ENCODE peak calls at places on chromosomes 6 and 20, in seven cellular contexts. V, T, R, J, G, X and E are unnamed samples.

GRCh38 chr6:122803056-122803695 is 14.1 kb downstream of the SMPDL3A start:
- DNase-seq in V (no peak), T (no peak), R (no peak), J (peak; percentile 80), G (no peak), X (no peak), E (peak; percentile 64)

GRCh38 chr6:164832410-164832809 is 477.0 kb downstream of the C6orf118 start:
- DNase-seq in V (no peak), T (no peak), R (no peak), J (no peak), G (no peak), X (no peak), E (no peak)

GRCh38 chr6:56538851-56539250 is 103.8 kb downstream of the DST start:
- DNase-seq in V (no peak), T (no peak), R (no peak), J (no peak), G (no peak), X (no peak), E (no peak)

GRCh38 chr6:39211183-39211582 is 18.1 kb downstream of the KCNK5 start:
- DNase-seq in V (no peak), T (no peak), R (no peak), J (no peak), G (no peak), X (no peak), E (no peak)

GRCh38 chr20:46204594-46205205 is 86.6 kb downstream of the CD40 start:
- DNase-seq in V (no peak), T (no peak), R (no peak), J (no peak), G (no peak), X (no peak), E (no peak)

GRCh38 chr6:13297391-13297790 is 30.9 kb downstream of the TBC1D7 start:
- DNase-seq in V (no peak), T (no peak), R (no peak), J (no peak), G (no peak), X (no peak), E (no peak)

GRCh38 chr6:134373282-134373922 is 55.5 kb upstream of the SGK1 start:
- DNase-seq in V (no peak), T (no peak), R (no peak), J (peak; percentile 93), G (no peak), X (peak; percentile 53), E (peak; percentile 94)

GRCh38 chr20:33667245-33668086 is 723 bp downstream of the ACTL10 start:
- DNase-seq in V (peak; percentile 75), T (no peak), R (no peak), J (peak; percentile 54), G (peak; percentile 89), X (peak; percentile 91), E (no peak)

GRCh38 chr6:42241915-42242314 is 24.3 kb upstream of the MRPS10 start:
- DNase-seq in V (peak; percentile 49), T (peak; percentile 39), R (no peak), J (no peak), G (peak; percentile 69), X (no peak), E (no peak)

GRCh38 chr6:3650341-3650958 is 101.1 kb downstream of the PXDC1 start:
- DNase-seq in V (no peak), T (no peak), R (no peak), J (no peak), G (no peak), X (no peak), E (no peak)

GRCh38 chr20:46305331-46305972 is 2.8 kb downstream of the CDH22 start:
- DNase-seq in V (no peak), T (no peak), R (no peak), J (no peak), G (no peak), X (no peak), E (no peak)

GRCh38 chr6:167393731-167394130 is 68.8 kb downstream of the TTLL2 start:
- DNase-seq in V (no peak), T (no peak), R (no peak), J (no peak), G (no peak), X (no peak), E (no peak)

GRCh38 chr20:33788351-33789049 is 22.6 kb upstream of the CHMP4B start:
- DNase-seq in V (no peak), T (no peak), R (no peak), J (no peak), G (no peak), X (no peak), E (no peak)

GRCh38 chr6:37514377-37514776 is 14.7 kb upstream of the CCDC167 start:
- DNase-seq in V (peak; percentile 22), T (no peak), R (no peak), J (peak; percentile 77), G (no peak), X (no peak), E (peak; percentile 54)

DNA sequence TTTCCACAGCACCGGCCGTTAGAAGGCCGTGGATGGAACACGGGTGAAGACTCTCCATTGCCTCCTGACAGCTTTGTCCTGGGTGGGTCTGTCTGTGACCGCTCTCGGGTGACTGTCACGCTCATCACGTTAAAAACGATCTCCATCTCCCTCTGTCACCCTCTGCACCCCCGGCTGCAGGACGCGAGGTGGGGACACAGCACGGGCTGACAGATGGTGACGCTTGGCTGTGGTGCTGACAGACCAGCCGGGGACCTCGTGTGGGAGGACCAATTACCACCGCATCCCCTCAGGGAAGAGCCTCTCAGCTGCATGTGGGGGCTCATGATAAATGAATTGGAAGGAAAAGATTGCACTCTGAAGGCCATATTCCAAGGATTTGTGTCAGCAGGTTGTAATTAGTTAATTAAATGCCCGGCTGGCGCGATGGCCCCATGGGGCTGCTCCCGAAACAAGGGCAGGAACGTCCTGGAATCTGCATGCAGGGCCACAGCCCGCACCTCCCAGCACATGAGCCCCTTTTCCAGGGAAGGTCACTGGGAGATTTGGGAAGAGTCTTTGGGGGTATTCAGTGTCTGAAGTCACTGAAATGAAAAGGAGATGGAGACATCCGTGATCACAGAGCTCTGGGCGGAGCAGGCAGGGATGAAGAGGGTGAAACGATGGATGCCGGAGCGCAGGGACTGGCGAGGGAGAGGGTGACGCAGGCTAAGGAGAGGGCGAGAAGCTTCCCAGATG is 87.0 kb downstream of the ERMARD start:
- DNase-seq in V (no peak), T (no peak), R (no peak), J (no peak), G (no peak), X (no peak), E (no peak)
- H3K4me1 ChIP-seq in V (no peaks in the 10 kb centered on the region), T (no peaks in the 10 kb centered on the region), R (no peaks in the 10 kb centered on the region), J (no peaks in the 10 kb centered on the region), G (no peaks in the 10 kb centered on the region), X (no peaks in the 10 kb centered on the region), E (peaks cover 2% of the 10 kb centered on the region)

DNA sequence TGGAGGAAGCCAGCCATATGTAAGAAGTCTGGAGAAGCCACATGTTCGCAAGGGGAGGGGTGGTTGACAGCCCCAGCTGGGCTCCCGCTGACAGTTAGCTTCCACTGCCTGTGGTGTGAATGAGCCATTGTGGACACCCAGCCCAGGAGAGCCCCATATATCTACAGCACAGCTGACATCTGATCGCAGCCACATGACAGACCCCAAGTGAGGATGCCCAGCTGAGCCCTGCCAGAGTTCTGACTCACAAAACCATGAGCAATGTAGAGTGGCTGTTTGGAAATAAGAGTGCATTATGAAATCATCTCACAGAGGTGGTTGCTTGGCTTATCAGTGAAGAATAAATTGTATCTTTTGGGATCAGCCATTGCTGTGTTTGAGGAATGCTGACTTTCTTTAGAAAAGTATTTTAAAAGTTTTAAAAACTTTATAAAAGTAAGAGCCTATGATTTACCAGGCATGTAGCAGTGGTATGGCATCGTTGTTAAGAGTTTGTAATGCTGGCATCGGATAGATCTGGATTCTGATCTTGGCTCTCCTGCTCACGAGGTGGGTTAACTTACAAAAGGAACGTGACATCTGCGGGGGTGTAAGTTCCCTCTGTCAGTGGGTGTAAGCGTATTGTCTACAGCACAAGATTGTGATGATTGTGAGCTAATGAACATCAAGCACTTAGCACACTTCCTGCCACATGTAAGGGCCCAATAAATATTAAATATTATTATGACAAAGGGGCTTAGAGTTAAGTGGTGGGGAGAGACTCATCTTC is 24.1 kb downstream of the CFAP61 start:
- DNase-seq in V (no peak), T (no peak), R (no peak), J (peak; percentile 70), G (no peak), X (peak; percentile 87), E (peak; percentile 55)
- H2AK5ac ChIP-seq in V (no peak overlapping the region), T (no peak overlapping the region), R (no peak overlapping the region), J (no peak overlapping the region), G (no peak overlapping the region), X (no peak overlapping the region), E (no peak overlapping the region)

GRCh38 chr6:34587325-34587724 is 31.2 kb upstream of the SPDEF start:
- DNase-seq in V (no peak), T (no peak), R (no peak), J (no peak), G (no peak), X (no peak), E (no peak)
- H2BK120ac ChIP-seq in V (no peak overlapping the region), T (no peak overlapping the region), R (no peak overlapping the region), J (no peak overlapping the region), G (no peak overlapping the region), X (no peak overlapping the region), E (no peak overlapping the region)

DNA sequence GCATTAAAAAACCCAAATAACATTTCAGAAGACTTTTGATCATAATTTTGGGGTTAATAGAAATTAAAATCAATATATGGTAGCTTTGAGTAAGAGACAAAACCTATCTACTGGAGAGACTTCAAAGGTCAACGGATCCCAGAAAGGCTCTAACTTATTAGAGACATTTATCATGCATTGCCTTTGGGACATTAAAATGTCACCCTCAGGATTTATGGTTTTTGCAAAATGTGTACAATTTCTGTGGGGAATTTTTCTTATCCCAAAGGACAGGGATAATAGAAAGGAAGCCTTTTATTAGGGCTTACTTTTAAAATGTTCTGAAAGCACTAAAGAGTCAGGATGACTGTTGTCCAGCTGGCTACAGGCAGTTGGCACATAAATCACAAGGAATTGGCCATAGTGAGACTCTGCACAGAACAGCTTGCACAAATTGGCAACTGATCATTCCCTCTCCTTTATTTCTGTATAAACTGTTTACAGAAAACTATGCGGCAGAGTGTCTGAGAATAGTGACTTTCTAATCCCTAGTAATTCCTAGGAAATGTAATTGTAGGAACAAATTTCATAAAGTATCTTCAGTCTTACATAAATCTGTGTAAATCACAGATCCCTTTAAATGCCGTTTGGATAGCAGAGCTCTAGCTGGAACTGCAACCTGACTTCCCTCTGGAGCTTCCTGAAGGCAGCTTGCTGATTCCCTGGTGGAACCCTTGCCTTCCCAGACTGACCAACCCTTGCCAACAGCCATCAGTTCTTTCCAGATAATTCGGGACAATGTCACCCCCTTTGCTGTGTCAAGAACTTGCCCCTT is 201.1 kb upstream of the PREP start:
- DNase-seq in V (no peak), T (no peak), R (no peak), J (peak; percentile 76), G (no peak), X (no peak), E (peak; percentile 81)
- H3K4me1 ChIP-seq in V (no peaks in the 10 kb centered on the region), T (no peaks in the 10 kb centered on the region), R (peaks cover 2% of the 10 kb centered on the region), J (peaks cover 27% of the 10 kb centered on the region), G (no peaks in the 10 kb centered on the region), X (peaks cover 12% of the 10 kb centered on the region), E (peaks cover 11% of the 10 kb centered on the region)

GRCh38 chr20:61661583-61661982 is 404.1 kb downstream of the TAF4 start:
- DNase-seq in V (no peak), T (no peak), R (no peak), J (no peak), G (no peak), X (no peak), E (no peak)
- H2AK5ac ChIP-seq in V (no peak overlapping the region), T (no peak overlapping the region), R (no peak overlapping the region), J (no peak overlapping the region), G (no peak overlapping the region), X (no peak overlapping the region), E (no peak overlapping the region)

DNA sequence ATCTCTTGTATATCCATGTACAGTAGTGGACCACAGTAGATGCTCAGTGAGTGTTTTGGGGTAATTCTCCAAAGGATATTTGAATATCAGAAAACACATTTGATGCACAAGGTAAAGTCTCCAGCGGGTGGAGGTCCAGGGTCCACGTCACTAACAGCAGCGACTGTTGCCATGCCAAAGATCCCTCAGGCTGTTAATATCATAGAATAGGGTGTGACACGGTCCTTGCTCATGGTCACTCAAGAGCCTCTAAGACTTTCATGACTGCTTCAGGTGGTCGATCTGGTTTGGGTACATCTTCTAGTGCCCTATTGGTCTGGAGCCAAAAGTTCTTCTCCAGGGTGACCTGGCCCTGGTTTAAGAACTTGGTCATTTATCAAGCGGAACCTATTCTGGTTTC is 90.8 kb downstream of the OLIG3 start:
- DNase-seq in V (no peak), T (no peak), R (no peak), J (no peak), G (no peak), X (no peak), E (no peak)
- H2BK120ac ChIP-seq in V (no peak overlapping the region), T (no peak overlapping the region), R (no peak overlapping the region), J (no peak overlapping the region), G (no peak overlapping the region), X (no peak overlapping the region), E (no peak overlapping the region)